ENCODE peak calls at places on chromosomes 13 and 19, in five cellular contexts. V, A, U, E and M are unnamed samples. For H3K4me1, the result is how much of the 10 kb centered on the place peaks cover.

GRCh38 chr13:47334173-47334572 is 437.3 kb upstream of the HTR2A start:
- DNase-seq in V (peak), A (no peak), U (no peak), E (peak), M (no peak)

GRCh38 chr13:113836917-113837553 is 26.8 kb downstream of the GAS6 start:
- DNase-seq in V (peak), A (no peak), U (no peak), E (peak), M (no peak)

GRCh38 chr19:44878119-44878865 is 12.8 kb upstream of the TOMM40 start:
- DNase-seq in V (no peak), A (peak), U (no peak), E (no peak), M (no peak)

GRCh38 chr19:15551183-15552004 is 43.1 kb downstream of the CYP4F22 start:
- DNase-seq in V (no peak), A (peak), U (no peak), E (no peak), M (peak)

GRCh38 chr19:3178377-3178972 is at the start of gene S1PR4:
- DNase-seq in V (no peak), A (no peak), U (no peak), E (no peak), M (no peak)

GRCh38 chr19:19475845-19476828 is 39.2 kb downstream of the TSSK6 start:
- DNase-seq in V (no peak), A (peak), U (no peak), E (no peak), M (no peak)

GRCh38 chr13:40776681-40777165 is 5.7 kb upstream of the MRPS31 start:
- DNase-seq in V (no peak), A (no peak), U (no peak), E (peak), M (no peak)

GRCh38 chr13:94198666-94199065 is 280.8 kb downstream of the DCT start:
- DNase-seq in V (no peak), A (no peak), U (no peak), E (peak), M (no peak)

GRCh38 chr13:73321039-73321438 is 262.2 kb downstream of the KLF5 start:
- DNase-seq in V (no peak), A (no peak), U (no peak), E (no peak), M (no peak)

GRCh38 chr19:43777163-43777700 is 3.5 kb downstream of the KCNN4 start:
- DNase-seq in V (no peak), A (no peak), U (no peak), E (peak), M (no peak)

GRCh38 chr19:43778651-43779050 is 2.1 kb downstream of the KCNN4 start:
- DNase-seq in V (no peak), A (no peak), U (no peak), E (no peak), M (no peak)

GRCh38 chr19:43774103-43774939 is 6.5 kb downstream of the KCNN4 start:
- DNase-seq in V (no peak), A (no peak), U (peak), E (peak), M (no peak)

GRCh38 chr19:43775299-43775890 is 5.4 kb downstream of the KCNN4 start:
- DNase-seq in V (no peak), A (no peak), U (no peak), E (no peak), M (no peak)

GRCh38 chr19:43776285-43776684 is 4.5 kb downstream of the KCNN4 start:
- DNase-seq in V (no peak), A (no peak), U (no peak), E (no peak), M (no peak)
- H3K4me1 ChIP-seq in V (under half), A (under half), U (under half), E (under half), M (under half)

GRCh38 chr19:41311613-41312012 is 1.6 kb downstream of the CCDC97 start:
- DNase-seq in V (no peak), A (no peak), U (no peak), E (peak), M (no peak)
- H3K4me3 ChIP-seq in V (no peak), A (no peak), U (no peak), E (no peak), M (no peak)

GRCh38 chr19:5773276-5773675 is 11.3 kb downstream of the PRR22 start:
- DNase-seq in V (no peak), A (no peak), U (no peak), E (no peak), M (no peak)

GRCh38 chr19:5772416-5772815 is 12.1 kb downstream of the PRR22 start:
- DNase-seq in V (no peak), A (no peak), U (no peak), E (no peak), M (no peak)

GRCh38 chr19:5778402-5778801 is 6.1 kb downstream of the PRR22 start:
- DNase-seq in V (no peak), A (no peak), U (no peak), E (no peak), M (no peak)

GRCh38 chr19:5775668-5776309 is 8.8 kb downstream of the PRR22 start:
- DNase-seq in V (no peak), A (no peak), U (no peak), E (peak), M (no peak)

DNA sequence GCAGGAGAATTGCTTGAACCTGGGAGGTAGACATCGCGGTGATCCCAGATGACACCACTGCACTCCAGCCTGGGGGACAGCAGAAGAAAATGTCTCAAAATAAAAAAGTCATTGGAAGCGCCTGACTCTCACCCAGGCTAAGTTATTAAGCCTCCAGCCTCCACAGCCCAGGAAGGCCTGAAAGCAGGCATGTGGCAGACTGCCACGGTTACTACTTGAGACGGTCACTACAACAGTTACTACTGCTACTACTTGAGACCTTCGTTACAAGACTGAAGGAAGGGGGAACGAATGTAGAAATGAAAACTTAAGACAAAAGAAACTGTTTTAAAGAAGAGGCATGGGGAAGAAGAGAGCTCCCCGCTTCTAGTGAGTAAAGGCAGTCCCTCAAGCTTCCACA is 9.6 kb downstream of the PRR22 start:
- DNase-seq in V (no peak), A (no peak), U (no peak), E (no peak), M (no peak)
- H3K4me1 ChIP-seq in V (under half), A (under half), U (under half), E (under half), M (under half)

DNA sequence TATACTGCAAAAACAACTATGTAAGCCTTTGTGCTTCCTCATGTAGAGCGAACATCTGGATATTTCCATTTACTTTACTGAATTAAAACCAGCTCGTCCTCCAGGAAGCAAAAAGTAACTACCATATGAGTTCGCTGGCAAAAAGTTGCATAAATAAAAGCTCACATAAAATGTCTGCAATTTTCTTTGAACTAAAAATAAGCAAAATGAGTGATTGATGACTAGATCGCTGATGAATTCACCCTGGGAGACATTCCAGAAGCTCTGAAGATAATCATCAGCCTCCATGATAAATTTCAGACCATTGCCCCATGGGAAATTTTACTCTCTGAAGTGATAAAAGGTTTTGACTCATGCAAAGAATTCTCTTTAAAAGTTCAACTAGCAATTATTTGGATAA is 67.4 kb upstream of the SACS start:
- DNase-seq in V (no peak), A (no peak), U (no peak), E (peak), M (no peak)
- H3K4me3 ChIP-seq in V (no peak), A (no peak), U (no peak), E (peak), M (no peak)

DNA sequence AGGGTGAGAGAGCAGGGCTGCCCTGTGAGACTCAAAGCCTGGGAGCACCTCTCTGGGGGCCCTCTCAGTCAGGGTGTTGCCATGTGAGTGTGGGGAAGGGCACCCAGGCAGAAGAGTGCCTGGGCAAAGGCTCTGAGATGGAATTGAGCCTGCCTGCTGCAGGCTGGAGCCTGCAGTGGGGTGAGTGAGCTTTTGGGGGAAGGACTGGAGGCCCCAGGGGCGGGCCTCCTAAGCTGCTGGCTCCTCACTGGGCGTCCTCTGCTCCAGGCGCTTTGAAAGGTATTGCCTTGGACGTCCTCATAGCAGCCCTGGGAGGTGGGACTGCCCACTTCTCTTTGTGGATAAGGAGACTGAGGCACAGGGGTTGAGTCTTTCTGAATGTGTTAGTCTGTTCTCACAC is 60.3 kb downstream of the ARHGEF7 start:
- DNase-seq in V (no peak), A (no peak), U (no peak), E (no peak), M (no peak)
- H3K4me1 ChIP-seq in V (under half), A (under half), U (under half), E (under half), M (under half)

GRCh38 chr19:47005873-47006272 is 13.8 kb upstream of the NPAS1 start:
- DNase-seq in V (no peak), A (no peak), U (no peak), E (no peak), M (no peak)
- H3K4me3 ChIP-seq in V (no peak), A (no peak), U (no peak), E (no peak), M (no peak)

DNA sequence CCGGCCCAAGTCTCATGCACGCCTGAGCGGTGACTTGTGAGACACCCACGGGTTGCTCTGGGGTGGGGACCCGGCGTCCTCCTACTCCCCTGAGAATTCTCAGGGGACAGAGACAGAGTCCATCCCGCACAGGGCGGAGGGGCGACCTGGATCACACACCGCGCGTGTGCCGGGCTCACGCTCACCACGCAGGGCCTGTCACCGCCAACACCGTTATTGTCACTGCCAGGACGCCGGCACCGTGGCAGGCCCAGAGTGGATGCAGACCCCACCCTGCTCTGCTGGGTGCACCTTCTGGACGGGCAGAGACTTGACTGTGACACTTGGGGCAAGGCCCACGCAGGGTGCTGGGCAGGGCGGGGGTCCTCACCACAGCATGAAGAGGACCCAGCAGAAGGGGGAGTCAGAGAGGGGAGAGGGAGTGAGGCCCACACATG is 16.2 kb downstream of the MOB3A start:
- DNase-seq in V (no peak), A (no peak), U (no peak), E (no peak), M (no peak)
- H3K4me1 ChIP-seq in V (under half), A (under half), U (under half), E (under half), M (under half)

GRCh38 chr13:30113983-30114491 is 193.3 kb downstream of the KATNAL1 start:
- DNase-seq in V (no peak), A (peak), U (no peak), E (no peak), M (no peak)
- H3K4me3 ChIP-seq in V (no peak), A (peak), U (no peak), E (no peak), M (peak)